ENCODE peak calls at places on chromosomes 6 and 20, in five cellular contexts. One of them, this sample, is unnamed. For H3K4me1, the result is how much of the 10 kb centered on the place peaks cover.

GRCh38 chr20:3745686-3746173 is 13.2 kb downstream of the HSPA12B start:
- DNase-seq in MM.1S: no peak
- DNase-seq in IMR-90: no peak
- DNase-seq in neural progenitor cell: no peak
- DNase-seq in fibroblast of lung: no peak
- DNase-seq in this sample: no peak

GRCh38 chr20:3652217-3652616 is 11.0 kb downstream of the GFRA4 start:
- DNase-seq in MM.1S: peak
- DNase-seq in IMR-90: no peak
- DNase-seq in neural progenitor cell: no peak
- DNase-seq in fibroblast of lung: no peak
- DNase-seq in this sample: no peak

GRCh38 chr6:44702292-44702691 is 314.8 kb downstream of the CDC5L start:
- DNase-seq in MM.1S: no peak
- DNase-seq in IMR-90: no peak
- DNase-seq in neural progenitor cell: no peak
- DNase-seq in fibroblast of lung: peak
- DNase-seq in this sample: no peak

GRCh38 chr6:36755435-36756348 is 58.1 kb downstream of the RAB44 start:
- DNase-seq in MM.1S: peak
- DNase-seq in IMR-90: peak
- DNase-seq in neural progenitor cell: no peak
- DNase-seq in fibroblast of lung: peak
- DNase-seq in this sample: no peak

GRCh38 chr20:19473894-19474293 is 261.5 kb downstream of the SLC24A3 start:
- DNase-seq in MM.1S: no peak
- DNase-seq in IMR-90: no peak
- DNase-seq in neural progenitor cell: no peak
- DNase-seq in fibroblast of lung: no peak
- DNase-seq in this sample: no peak

GRCh38 chr6:10690651-10691445 is 3.6 kb downstream of the C6orf52 start:
- DNase-seq in MM.1S: no peak
- DNase-seq in IMR-90: no peak
- DNase-seq in neural progenitor cell: peak
- DNase-seq in fibroblast of lung: no peak
- DNase-seq in this sample: peak

GRCh38 chr20:24211972-24212371 is 223.4 kb upstream of the GGTLC1 start:
- DNase-seq in MM.1S: no peak
- DNase-seq in IMR-90: no peak
- DNase-seq in neural progenitor cell: peak
- DNase-seq in fibroblast of lung: no peak
- DNase-seq in this sample: no peak

GRCh38 chr6:75206338-75207210 is 721 bp upstream of the COL12A1 start:
- DNase-seq in MM.1S: no peak
- DNase-seq in IMR-90: no peak
- DNase-seq in neural progenitor cell: peak
- DNase-seq in fibroblast of lung: peak
- DNase-seq in this sample: peak

GRCh38 chr6:112701201-112701600 is 354.1 kb downstream of the RFPL4B start:
- DNase-seq in MM.1S: no peak
- DNase-seq in IMR-90: peak
- DNase-seq in neural progenitor cell: no peak
- DNase-seq in fibroblast of lung: peak
- DNase-seq in this sample: peak

GRCh38 chr20:10218536-10219451 is at the start of gene SNAP25:
- DNase-seq in MM.1S: no peak
- DNase-seq in IMR-90: peak
- DNase-seq in neural progenitor cell: peak
- DNase-seq in fibroblast of lung: peak
- DNase-seq in this sample: peak

GRCh38 chr20:10113746-10114145 is 79.0 kb downstream of the ANKEF1 start:
- DNase-seq in MM.1S: no peak
- DNase-seq in IMR-90: no peak
- DNase-seq in neural progenitor cell: no peak
- DNase-seq in fibroblast of lung: peak
- DNase-seq in this sample: no peak

GRCh38 chr20:58092871-58093270 is 135.6 kb downstream of the ANKRD60 start:
- DNase-seq in MM.1S: no peak
- DNase-seq in IMR-90: no peak
- DNase-seq in neural progenitor cell: no peak
- DNase-seq in fibroblast of lung: no peak
- DNase-seq in this sample: no peak

GRCh38 chr6:42406296-42407280 is 45.1 kb downstream of the TRERF1 start:
- DNase-seq in MM.1S: no peak
- DNase-seq in IMR-90: peak
- DNase-seq in neural progenitor cell: peak
- DNase-seq in fibroblast of lung: peak
- DNase-seq in this sample: peak

GRCh38 chr6:144145546-144145945 is 4.8 kb upstream of the STX11 start:
- DNase-seq in MM.1S: no peak
- DNase-seq in IMR-90: peak
- DNase-seq in neural progenitor cell: no peak
- DNase-seq in fibroblast of lung: no peak
- DNase-seq in this sample: no peak

GRCh38 chr6:39365281-39366074 is 43.0 kb upstream of the KCNK16 start:
- DNase-seq in MM.1S: no peak
- DNase-seq in IMR-90: peak
- DNase-seq in neural progenitor cell: no peak
- DNase-seq in fibroblast of lung: peak
- DNase-seq in this sample: peak

GRCh38 chr6:16978686-16979085 is 123.2 kb upstream of the STMND1 start:
- DNase-seq in MM.1S: no peak
- DNase-seq in IMR-90: no peak
- DNase-seq in neural progenitor cell: no peak
- DNase-seq in fibroblast of lung: no peak
- DNase-seq in this sample: no peak

GRCh38 chr6:135021310-135022049 is 33.1 kb downstream of the HBS1L start:
- DNase-seq in MM.1S: peak
- DNase-seq in IMR-90: no peak
- DNase-seq in neural progenitor cell: no peak
- DNase-seq in fibroblast of lung: no peak
- DNase-seq in this sample: no peak

GRCh38 chr6:152595507-152595906 is 41.7 kb downstream of the SYNE1 start:
- DNase-seq in MM.1S: no peak
- DNase-seq in IMR-90: peak
- DNase-seq in neural progenitor cell: peak
- DNase-seq in fibroblast of lung: no peak
- DNase-seq in this sample: peak

GRCh38 chr6:46606318-46606717 is 46.3 kb downstream of the CYP39A1 start:
- DNase-seq in MM.1S: no peak
- DNase-seq in IMR-90: no peak
- DNase-seq in neural progenitor cell: no peak
- DNase-seq in fibroblast of lung: no peak
- DNase-seq in this sample: no peak

GRCh38 chr6:3287308-3287707 is 28.6 kb downstream of the PSMG4 start:
- DNase-seq in MM.1S: no peak
- DNase-seq in IMR-90: no peak
- DNase-seq in neural progenitor cell: no peak
- DNase-seq in fibroblast of lung: peak
- DNase-seq in this sample: no peak

GRCh38 chr20:57782631-57783041 is 72.8 kb upstream of the PMEPA1 start:
- DNase-seq in MM.1S: no peak
- DNase-seq in IMR-90: no peak
- DNase-seq in neural progenitor cell: no peak
- DNase-seq in fibroblast of lung: no peak
- DNase-seq in this sample: no peak

GRCh38 chr6:4776967-4777925 is 1.0 kb downstream of the CDYL start:
- DNase-seq in MM.1S: peak
- DNase-seq in IMR-90: peak
- DNase-seq in neural progenitor cell: peak
- DNase-seq in fibroblast of lung: peak
- DNase-seq in this sample: peak

GRCh38 chr6:154894903-154895302 is 100.2 kb upstream of the TIAM2 start:
- DNase-seq in MM.1S: no peak
- DNase-seq in IMR-90: no peak
- DNase-seq in neural progenitor cell: no peak
- DNase-seq in fibroblast of lung: no peak
- DNase-seq in this sample: no peak

GRCh38 chr6:143034689-143035334 is 25.9 kb upstream of the AIG1 start:
- DNase-seq in MM.1S: peak
- DNase-seq in IMR-90: no peak
- DNase-seq in neural progenitor cell: no peak
- DNase-seq in fibroblast of lung: no peak
- DNase-seq in this sample: no peak

GRCh38 chr6:116410945-116411623 is 40.3 kb downstream of the DSE start:
- DNase-seq in MM.1S: no peak
- DNase-seq in IMR-90: peak
- DNase-seq in neural progenitor cell: no peak
- DNase-seq in fibroblast of lung: peak
- DNase-seq in this sample: peak

GRCh38 chr6:145020543-145020942 is 714.8 kb downstream of the EPM2A start:
- DNase-seq in MM.1S: no peak
- DNase-seq in IMR-90: no peak
- DNase-seq in neural progenitor cell: no peak
- DNase-seq in fibroblast of lung: no peak
- DNase-seq in this sample: no peak

GRCh38 chr6:20652691-20653479 is 118.6 kb downstream of the CDKAL1 start:
- DNase-seq in MM.1S: no peak
- DNase-seq in IMR-90: peak
- DNase-seq in neural progenitor cell: no peak
- DNase-seq in fibroblast of lung: peak
- DNase-seq in this sample: no peak

GRCh38 chr20:32880635-32881034 is 21.9 kb downstream of the EFCAB8 start:
- DNase-seq in MM.1S: no peak
- DNase-seq in IMR-90: no peak
- DNase-seq in neural progenitor cell: no peak
- DNase-seq in fibroblast of lung: no peak
- DNase-seq in this sample: no peak

GRCh38 chr20:53343433-53343832 is 250.2 kb downstream of the ZNF217 start:
- DNase-seq in MM.1S: no peak
- DNase-seq in IMR-90: no peak
- DNase-seq in neural progenitor cell: no peak
- DNase-seq in fibroblast of lung: no peak
- DNase-seq in this sample: no peak

DNA sequence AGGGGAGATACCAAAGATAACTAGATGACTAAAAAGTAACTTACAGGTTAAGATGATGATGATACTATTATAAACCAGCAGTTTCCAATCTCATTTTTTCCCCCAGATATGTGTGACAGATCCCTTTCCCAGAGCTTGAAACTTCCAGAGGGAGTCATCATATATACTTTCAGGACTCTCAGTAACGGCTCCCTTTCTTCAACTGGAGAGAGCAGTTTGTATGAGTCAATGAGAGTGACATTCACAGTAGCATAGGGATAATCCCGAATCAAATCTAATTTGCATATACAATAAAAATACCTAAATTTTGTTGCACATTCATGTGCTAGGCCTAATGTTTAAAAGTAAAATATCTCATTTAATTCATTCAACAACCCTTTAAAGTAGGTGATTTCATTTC is 29.7 kb downstream of the IGF2R start:
- DNase-seq in MM.1S: no peak
- DNase-seq in IMR-90: no peak
- DNase-seq in neural progenitor cell: no peak
- DNase-seq in fibroblast of lung: no peak
- DNase-seq in this sample: no peak
- H3K9ac ChIP-seq in MM.1S: no peak
- H3K9ac ChIP-seq in IMR-90: no peak
- H3K9ac ChIP-seq in neural progenitor cell: no peak
- H3K9ac ChIP-seq in fibroblast of lung: no peak
- H3K9ac ChIP-seq in this sample: no peak

GRCh38 chr6:90199900-90200299 is 96.7 kb downstream of the BACH2 start:
- DNase-seq in MM.1S: no peak
- DNase-seq in IMR-90: peak
- DNase-seq in neural progenitor cell: no peak
- DNase-seq in fibroblast of lung: no peak
- DNase-seq in this sample: no peak
- H3K4me1 ChIP-seq in MM.1S: under half
- H3K4me1 ChIP-seq in IMR-90: under half
- H3K4me1 ChIP-seq in neural progenitor cell: under half
- H3K4me1 ChIP-seq in fibroblast of lung: under half
- H3K4me1 ChIP-seq in this sample: under half

DNA sequence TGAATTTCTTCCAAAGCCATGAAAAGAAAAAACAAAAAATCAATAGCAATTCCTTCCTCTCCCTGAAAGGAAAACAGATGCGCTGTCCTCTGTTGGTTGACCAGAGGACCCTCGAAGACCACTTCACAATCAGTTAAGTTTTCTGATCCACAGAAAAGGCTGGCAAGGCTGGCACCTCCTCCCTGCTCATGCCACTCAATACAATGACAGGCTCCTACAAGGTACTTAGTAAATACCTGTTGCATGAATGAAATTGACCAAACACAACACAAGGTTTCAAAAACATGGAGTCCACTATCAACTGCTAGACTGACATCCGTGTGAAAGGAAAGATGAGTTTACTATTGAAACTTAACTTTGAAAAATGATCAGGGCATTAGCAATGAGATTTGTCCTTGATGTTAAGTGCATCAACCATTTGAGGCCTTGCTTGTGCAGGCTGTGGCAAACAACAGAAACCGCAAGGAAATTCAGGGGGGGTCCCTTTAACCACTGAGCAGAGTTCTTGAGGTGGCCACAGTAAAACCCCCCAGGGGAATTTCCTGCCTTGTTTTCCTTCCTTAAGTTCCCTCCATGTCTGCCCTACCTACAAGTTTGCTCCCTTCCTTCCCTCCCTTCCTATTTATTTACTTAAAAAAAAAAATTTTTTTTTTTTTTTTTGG is 27.9 kb upstream of the RTF2 start:
- DNase-seq in MM.1S: peak
- DNase-seq in IMR-90: no peak
- DNase-seq in neural progenitor cell: no peak
- DNase-seq in fibroblast of lung: peak
- DNase-seq in this sample: no peak
- H3K9ac ChIP-seq in MM.1S: no peak
- H3K9ac ChIP-seq in IMR-90: peak
- H3K9ac ChIP-seq in neural progenitor cell: no peak
- H3K9ac ChIP-seq in fibroblast of lung: no peak
- H3K9ac ChIP-seq in this sample: peak

GRCh38 chr20:50523552-50524167 is 13.5 kb downstream of the PTPN1 start:
- DNase-seq in MM.1S: no peak
- DNase-seq in IMR-90: no peak
- DNase-seq in neural progenitor cell: no peak
- DNase-seq in fibroblast of lung: no peak
- DNase-seq in this sample: no peak
- H3K4me1 ChIP-seq in MM.1S: under half
- H3K4me1 ChIP-seq in IMR-90: under half
- H3K4me1 ChIP-seq in neural progenitor cell: under half
- H3K4me1 ChIP-seq in fibroblast of lung: under half
- H3K4me1 ChIP-seq in this sample: half or more